ENCODE peak calls at places on chromosomes 16 and 17, in four cellular contexts. One of them, this sample, is unnamed.

GRCh38 chr17:75325827-75326586 is 36.8 kb upstream of the SLC25A19 start:
- DNase-seq in WTC11: no peak
- DNase-seq in K562: peak; percentile 76
- DNase-seq in HepG2: no peak
- DNase-seq in this sample: no peak

GRCh38 chr17:17830740-17831207 is 6.0 kb downstream of the SREBF1 start:
- DNase-seq in WTC11: no peak
- DNase-seq in K562: no peak
- DNase-seq in HepG2: peak; percentile 92
- DNase-seq in this sample: no peak

GRCh38 chr16:6531067-6531466 is 801.6 kb upstream of the RBFOX1 start:
- DNase-seq in WTC11: no peak
- DNase-seq in K562: no peak
- DNase-seq in HepG2: no peak
- DNase-seq in this sample: no peak

GRCh38 chr17:47649972-47650524 is 329 bp downstream of the KPNB1 start:
- DNase-seq in WTC11: no peak
- DNase-seq in K562: no peak
- DNase-seq in HepG2: no peak
- DNase-seq in this sample: peak; percentile 53

GRCh38 chr17:48567209-48567608 is 10.9 kb downstream of the HOXB4 start:
- DNase-seq in WTC11: no peak
- DNase-seq in K562: no peak
- DNase-seq in HepG2: no peak
- DNase-seq in this sample: no peak

GRCh38 chr17:7413346-7413985 is 5.8 kb downstream of the NLGN2 start:
- DNase-seq in WTC11: no peak
- DNase-seq in K562: no peak
- DNase-seq in HepG2: no peak
- DNase-seq in this sample: no peak

GRCh38 chr16:20401475-20402016 is 3.0 kb downstream of the PDILT start:
- DNase-seq in WTC11: no peak
- DNase-seq in K562: no peak
- DNase-seq in HepG2: no peak
- DNase-seq in this sample: no peak

GRCh38 chr17:2689411-2690164 is 22.0 kb downstream of the CLUH start:
- DNase-seq in WTC11: no peak
- DNase-seq in K562: no peak
- DNase-seq in HepG2: no peak
- DNase-seq in this sample: no peak

GRCh38 chr16:75621170-75621477 is 2.0 kb downstream of the ADAT1 start:
- DNase-seq in WTC11: no peak
- DNase-seq in K562: peak; percentile 86
- DNase-seq in HepG2: peak; percentile 53
- DNase-seq in this sample: peak; percentile 44

GRCh38 chr16:9523994-9524393 is 432.6 kb downstream of the HAPSTR1 start:
- DNase-seq in WTC11: no peak
- DNase-seq in K562: no peak
- DNase-seq in HepG2: no peak
- DNase-seq in this sample: no peak

GRCh38 chr16:8936421-8936820 is 27.3 kb downstream of the USP7 start:
- DNase-seq in WTC11: peak; percentile 76
- DNase-seq in K562: peak; percentile 67
- DNase-seq in HepG2: peak; percentile 70
- DNase-seq in this sample: peak; percentile 56

GRCh38 chr17:68675723-68676122 is 74.6 kb upstream of the FAM20A start:
- DNase-seq in WTC11: no peak
- DNase-seq in K562: no peak
- DNase-seq in HepG2: no peak
- DNase-seq in this sample: no peak

GRCh38 chr16:20799599-20799998 is 6.7 kb downstream of the ERI2 start:
- DNase-seq in WTC11: no peak
- DNase-seq in K562: peak; percentile 29
- DNase-seq in HepG2: peak; percentile 18
- DNase-seq in this sample: no peak

DNA sequence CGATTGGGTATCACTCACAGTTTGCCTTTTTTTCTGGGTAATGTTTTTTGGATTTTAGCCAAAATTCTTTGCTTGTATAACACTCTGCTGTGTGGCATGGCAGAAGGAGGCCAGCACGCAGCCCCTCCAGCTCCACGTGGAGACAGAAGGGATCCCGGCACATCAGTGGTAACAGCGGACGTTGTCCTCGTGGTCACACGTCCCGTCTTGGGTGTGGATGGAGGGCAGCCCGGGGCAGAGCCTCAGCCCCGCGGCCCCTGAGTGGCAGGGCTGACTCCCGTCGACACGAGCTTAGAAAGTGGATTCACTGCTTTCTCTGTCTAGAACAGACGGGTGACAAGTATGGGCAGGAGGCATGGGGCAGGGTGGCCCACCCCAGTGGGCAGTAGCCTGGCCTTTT is 69.0 kb downstream of the KLHDC4 start:
- DNase-seq in WTC11: no peak
- DNase-seq in K562: no peak
- DNase-seq in HepG2: no peak
- DNase-seq in this sample: no peak
- TF ChIP-seq NR3C1 in WTC11: no peak
- TF ChIP-seq NR3C1 in K562: no peak
- TF ChIP-seq NR3C1 in HepG2: no peak
- TF ChIP-seq NR3C1 in this sample: no peak

GRCh38 chr16:69593756-69594155 is 28.0 kb downstream of the NFAT5 start:
- DNase-seq in WTC11: no peak
- DNase-seq in K562: no peak
- DNase-seq in HepG2: peak; percentile 18
- DNase-seq in this sample: no peak
- TF ChIP-seq NR3C1 in WTC11: no peak
- TF ChIP-seq NR3C1 in K562: no peak
- TF ChIP-seq NR3C1 in HepG2: no peak
- TF ChIP-seq NR3C1 in this sample: no peak

GRCh38 chr17:42266462-42266861 is 9.7 kb downstream of the STAT5B start:
- DNase-seq in WTC11: no peak
- DNase-seq in K562: no peak
- DNase-seq in HepG2: no peak
- DNase-seq in this sample: no peak

GRCh38 chr17:42268236-42268635 is 8.0 kb downstream of the STAT5B start:
- DNase-seq in WTC11: no peak
- DNase-seq in K562: no peak
- DNase-seq in HepG2: no peak
- DNase-seq in this sample: no peak

GRCh38 chr17:42270175-42270545 is 6.0 kb downstream of the STAT5B start:
- DNase-seq in WTC11: no peak
- DNase-seq in K562: no peak
- DNase-seq in HepG2: no peak
- DNase-seq in this sample: no peak

GRCh38 chr17:42270596-42270995 is 5.6 kb downstream of the STAT5B start:
- DNase-seq in WTC11: no peak
- DNase-seq in K562: no peak
- DNase-seq in HepG2: no peak
- DNase-seq in this sample: no peak

GRCh38 chr17:42266918-42267766 is 9.0 kb downstream of the STAT5B start:
- DNase-seq in WTC11: no peak
- DNase-seq in K562: peak; percentile 91
- DNase-seq in HepG2: no peak
- DNase-seq in this sample: peak; percentile 79
- TF ChIP-seq NR3C1 in WTC11: no peak
- TF ChIP-seq NR3C1 in K562: no peak
- TF ChIP-seq NR3C1 in HepG2: no peak
- TF ChIP-seq NR3C1 in this sample: no peak

DNA sequence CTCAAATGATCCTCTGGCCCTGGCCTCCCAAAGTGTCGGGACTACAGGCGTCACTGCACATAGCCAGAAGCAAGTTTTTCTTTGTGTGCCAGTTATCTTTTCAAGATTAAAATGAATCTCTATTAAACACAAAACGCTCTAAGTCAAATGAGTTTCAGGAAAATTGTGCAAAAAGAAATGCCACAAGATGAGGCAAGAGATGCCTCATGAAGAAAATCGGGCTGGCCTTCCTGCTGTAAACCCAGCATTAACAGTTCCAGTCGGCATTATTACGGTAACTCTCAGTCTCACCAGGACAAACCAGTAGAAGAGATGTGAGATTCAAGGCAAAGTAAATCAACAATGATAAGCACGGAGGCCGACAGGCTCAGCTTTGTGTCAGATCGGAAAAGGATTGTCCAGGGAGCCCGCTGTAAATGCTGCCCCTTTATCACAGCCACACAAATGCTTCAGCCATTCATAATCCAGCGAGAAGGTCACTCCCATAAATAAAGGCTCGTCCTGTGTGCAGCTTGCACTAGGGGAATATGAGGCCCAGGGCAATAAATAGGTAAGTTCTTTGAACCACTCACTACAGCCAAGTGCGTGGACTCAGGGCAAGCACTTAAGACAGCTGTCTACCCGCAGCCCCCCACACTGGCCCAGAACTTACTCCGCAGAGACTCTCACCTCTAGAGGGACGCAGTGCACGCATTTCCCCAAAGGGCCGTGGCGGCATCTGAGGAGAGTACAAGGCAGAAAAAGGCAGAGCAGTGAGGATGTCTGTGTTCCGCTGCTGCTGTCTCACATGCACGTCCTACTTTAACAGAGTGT is 27.2 kb downstream of the NPLOC4 start:
- DNase-seq in WTC11: peak; percentile 15
- DNase-seq in K562: no peak
- DNase-seq in HepG2: no peak
- DNase-seq in this sample: no peak
- TF ChIP-seq NR3C1 in WTC11: no peak
- TF ChIP-seq NR3C1 in K562: no peak
- TF ChIP-seq NR3C1 in HepG2: no peak
- TF ChIP-seq NR3C1 in this sample: no peak

GRCh38 chr16:68386628-68387027 is 61.7 kb downstream of the SMPD3 start:
- DNase-seq in WTC11: no peak
- DNase-seq in K562: no peak
- DNase-seq in HepG2: no peak
- DNase-seq in this sample: no peak
- TF ChIP-seq NR3C1 in WTC11: no peak
- TF ChIP-seq NR3C1 in K562: no peak
- TF ChIP-seq NR3C1 in HepG2: no peak
- TF ChIP-seq NR3C1 in this sample: no peak

DNA sequence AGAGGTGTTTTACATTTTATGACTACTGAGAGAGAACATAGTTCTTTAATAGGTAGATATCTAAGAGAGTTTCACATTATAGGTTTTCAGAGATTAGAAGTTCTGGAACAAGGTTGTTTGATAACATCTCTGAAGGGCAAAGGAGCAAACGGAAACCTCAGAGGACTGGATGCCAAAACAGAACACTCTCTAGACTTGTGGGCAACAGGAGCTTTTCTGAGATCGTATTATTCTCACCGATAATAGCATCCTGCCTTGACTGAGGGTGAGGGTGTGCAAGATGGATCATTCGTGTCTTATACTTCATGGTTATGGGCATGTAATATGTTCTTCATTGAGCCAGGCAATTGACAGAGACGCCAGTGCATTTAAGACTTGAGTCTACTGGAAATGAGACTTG is 234.8 kb downstream of the IRX3 start:
- DNase-seq in WTC11: no peak
- DNase-seq in K562: no peak
- DNase-seq in HepG2: no peak
- DNase-seq in this sample: no peak
- TF ChIP-seq NR3C1 in WTC11: no peak
- TF ChIP-seq NR3C1 in K562: no peak
- TF ChIP-seq NR3C1 in HepG2: no peak
- TF ChIP-seq NR3C1 in this sample: no peak

This sample was measured in A549.